ENCODE peak calls at places on chromosomes 5 and 9, in seven cellular contexts. D is breast epithelium, Y is HepG2, F is sigmoid colon, R is HCT116, C is stomach, T is endothelial cell of umbilical vein. V is an unnamed sample.

GRCh38 chr5:170362102-170362501 is 27.1 kb downstream of the KCNMB1 start:
- DNase-seq in D (no peak), F (peak; percentile 82), T (peak; percentile 4), Y (no peak), C (no peak), R (no peak), V (no peak)

GRCh38 chr9:14441976-14442651 is 128.2 kb upstream of the NFIB start:
- DNase-seq in T (no peak), D (no peak), Y (peak; percentile 69), R (peak; percentile 72), C (no peak), F (no peak), V (no peak)

GRCh38 chr5:102755691-102756371 is 726 bp downstream of the PAM start:
- DNase-seq in C (peak; percentile 68), F (peak; percentile 88), Y (peak; percentile 76), D (peak; percentile 54), T (peak; percentile 78), R (peak; percentile 69), V (peak; percentile 39)

GRCh38 chr9:93574900-93575705 is 1.3 kb upstream of the PHF2 start:
- DNase-seq in C (peak; percentile 20), Y (no peak), D (no peak), T (no peak), R (no peak), F (peak; percentile 64), V (no peak)

GRCh38 chr9:111068816-111069215 is 30.5 kb upstream of the LPAR1 start:
- DNase-seq in D (no peak), T (no peak), F (no peak), Y (no peak), C (no peak), R (no peak), V (no peak)

GRCh38 chr5:33944543-33945132 is 8.5 kb downstream of the RXFP3 start:
- DNase-seq in R (no peak), C (no peak), Y (no peak), T (no peak), D (no peak), F (no peak), V (no peak)

GRCh38 chr9:16205455-16205854 is 652.6 kb downstream of the CCDC171 start:
- DNase-seq in C (no peak), R (no peak), F (no peak), D (no peak), T (no peak), Y (no peak), V (no peak)

GRCh38 chr9:88663766-88664419 is 128.9 kb downstream of the NXNL2 start:
- DNase-seq in F (no peak), D (no peak), T (no peak), C (no peak), Y (no peak), R (no peak), V (no peak)

GRCh38 chr9:109270441-109270840 is 50.4 kb downstream of the EPB41L4B start:
- DNase-seq in F (no peak), C (no peak), R (no peak), T (no peak), Y (no peak), D (no peak), V (no peak)

GRCh38 chr5:2897276-2897990 is 146.0 kb upstream of the IRX2 start:
- DNase-seq in T (no peak), R (no peak), F (no peak), Y (no peak), D (no peak), C (no peak), V (no peak)

GRCh38 chr9:120933310-120934044 is 6.9 kb upstream of the TRAF1 start:
- DNase-seq in T (no peak), D (no peak), C (no peak), Y (no peak), R (no peak), F (no peak), V (no peak)
- H3K4me1 ChIP-seq in T (peaks cover 65% of the 10 kb centered on the region), D (peaks cover 25% of the 10 kb centered on the region), C (peaks cover 89% of the 10 kb centered on the region), Y (peaks cover 28% of the 10 kb centered on the region), R (peaks cover 32% of the 10 kb centered on the region), F (no peaks in the 10 kb centered on the region), V (peaks cover 16% of the 10 kb centered on the region)

GRCh38 chr9:95570150-95570549 is 53.4 kb upstream of the PTCH1 start:
- DNase-seq in F (no peak), T (peak; percentile 45), Y (no peak), D (no peak), R (no peak), C (no peak), V (no peak)

GRCh38 chr9:95573463-95573862 is 56.7 kb upstream of the PTCH1 start:
- DNase-seq in R (no peak), C (no peak), D (no peak), F (no peak), T (no peak), Y (no peak), V (no peak)

GRCh38 chr9:95570646-95571045 is 53.9 kb upstream of the PTCH1 start:
- DNase-seq in T (peak; percentile 50), D (no peak), C (no peak), F (no peak), Y (no peak), R (no peak), V (no peak)

GRCh38 chr9:95574176-95574575 is 57.4 kb upstream of the PTCH1 start:
- DNase-seq in C (no peak), T (no peak), F (no peak), Y (no peak), R (no peak), D (no peak), V (no peak)

DNA sequence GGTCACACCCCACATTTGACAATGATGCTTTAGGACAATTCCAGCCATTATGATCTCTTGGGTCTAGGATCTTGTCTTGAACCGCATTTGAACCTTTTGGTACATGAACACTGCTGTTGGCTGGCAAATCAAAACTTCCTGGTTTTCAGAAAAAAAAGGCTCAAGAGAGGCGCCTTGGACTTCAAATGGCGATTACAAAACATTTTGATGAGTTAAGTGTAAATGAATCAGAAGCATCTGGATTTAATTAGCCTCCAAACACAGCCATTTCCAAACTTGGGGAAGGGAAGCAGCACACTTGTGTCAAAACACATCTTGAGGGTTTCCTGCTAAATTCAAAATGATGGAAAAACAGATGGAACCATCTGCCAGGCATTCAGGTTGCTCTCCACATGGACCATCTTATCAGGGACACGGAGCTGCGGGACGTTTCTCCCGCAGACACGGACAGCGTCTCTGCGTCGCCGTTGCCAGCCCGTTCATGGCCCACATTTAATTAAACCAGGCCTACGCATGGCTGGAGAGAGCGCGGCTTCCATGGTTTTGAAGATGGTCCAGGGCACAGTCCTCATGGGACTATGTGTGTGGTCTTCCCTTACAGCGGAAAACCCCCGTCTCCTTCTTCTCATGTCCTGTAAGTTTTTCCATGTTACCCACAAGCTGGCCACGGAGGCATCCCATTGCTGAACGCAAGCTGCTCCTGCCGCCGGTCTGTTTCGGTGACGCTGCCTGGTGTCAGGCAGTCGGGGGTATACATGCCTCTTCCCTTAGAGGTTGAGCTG is 55.8 kb upstream of the PTCH1 start:
- DNase-seq in D (no peak), C (no peak), T (no peak), F (no peak), R (no peak), Y (no peak), V (no peak)
- H3K4me3 ChIP-seq in D (no peak overlapping the region), C (no peak overlapping the region), T (no peak overlapping the region), F (no peak overlapping the region), R (no peak overlapping the region), Y (no peak overlapping the region), V (no peak overlapping the region)

GRCh38 chr5:172716796-172717313 is 54.1 kb downstream of the DUSP1 start:
- DNase-seq in C (peak; percentile 87), T (peak; percentile 87), R (peak; percentile 59), Y (peak; percentile 53), F (peak; percentile 94), D (peak; percentile 83), V (peak; percentile 76)
- TF ChIP-seq POLR2AphosphoS5 in C (no peak), T (peak; percentile 53), R (no peak), Y (no peak), F (peak; percentile 55), D (peak; percentile 58), V (peak; percentile 58)

DNA sequence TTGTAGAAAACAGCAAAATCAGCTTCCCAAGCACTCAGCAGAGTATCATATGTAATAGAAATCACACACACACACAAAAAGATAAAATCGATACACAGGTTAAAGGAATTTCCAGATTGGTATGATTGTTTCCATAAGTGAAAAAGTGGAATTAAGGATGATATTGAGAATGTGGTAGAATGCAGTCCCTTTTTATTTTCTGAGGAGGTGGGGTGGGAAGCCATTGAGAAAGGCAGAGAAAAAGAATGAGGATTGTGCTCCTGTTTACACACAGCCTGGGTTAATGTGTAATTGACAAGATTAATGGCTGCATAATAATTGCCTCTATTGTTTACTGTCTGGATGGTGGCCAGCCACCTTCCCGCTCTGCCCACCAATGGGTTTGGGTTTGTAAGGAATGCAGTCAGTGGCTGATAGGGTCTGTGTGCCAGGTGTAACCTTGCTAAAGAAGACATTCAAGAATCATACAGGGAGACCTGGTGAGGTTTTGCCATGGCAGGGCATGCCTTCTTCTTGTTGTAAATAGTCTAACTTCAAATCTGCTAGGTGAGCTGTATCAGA is 177.2 kb upstream of the MAP3K1 start:
- DNase-seq in Y (peak; percentile 94), C (peak; percentile 73), T (peak; percentile 64), R (no peak), F (no peak), D (no peak), V (peak; percentile 80)
- H3K4me1 ChIP-seq in Y (peaks cover 72% of the 10 kb centered on the region), C (peaks cover 61% of the 10 kb centered on the region), T (peaks cover 17% of the 10 kb centered on the region), R (peaks cover 26% of the 10 kb centered on the region), F (no peaks in the 10 kb centered on the region), D (peaks cover 18% of the 10 kb centered on the region), V (no peaks in the 10 kb centered on the region)